ENCODE peak calls at places on chromosomes 2 and 18, in eight cellular contexts. B is adrenal gland, C is esophagus squamous epithelium, I is pancreas, S is tibial nerve, L is WERI-Rb-1, K is A549, D is left ventricle myocardium inferior. R is an unnamed sample.

GRCh38 chr2:187577310-187577709 is 23.1 kb upstream of the TFPI start:
- DNase-seq in S (no peak), I (no peak), C (no peak), D (no peak), B (no peak), L (no peak), K (peak; percentile 68), R (no peak)

GRCh38 chr18:52995875-52996274 is 655.9 kb downstream of the DCC start:
- DNase-seq in B (no peak), D (no peak), S (no peak), L (no peak), K (no peak), I (no peak), C (no peak), R (no peak)

GRCh38 chr18:3424280-3424890 is 25.6 kb upstream of the TGIF1 start:
- DNase-seq in K (no peak), I (no peak), L (no peak), C (no peak), B (no peak), D (no peak), S (no peak), R (no peak)

GRCh38 chr2:203869610-203870042 is 2.1 kb downstream of the CTLA4 start:
- DNase-seq in S (no peak), B (no peak), K (no peak), C (no peak), L (no peak), I (no peak), D (no peak), R (no peak)

GRCh38 chr2:121075641-121076500 is 209.1 kb downstream of the TFCP2L1 start:
- DNase-seq in I (no peak), S (no peak), C (no peak), B (no peak), L (no peak), K (peak; percentile 37), D (no peak), R (no peak)

GRCh38 chr2:74146929-74147728 is 583 bp downstream of the BOLA3 start:
- DNase-seq in S (no peak), D (no peak), B (peak; percentile 66), I (no peak), L (peak; percentile 32), K (no peak), C (no peak), R (no peak)

GRCh38 chr2:236051351-236051750 is 116.8 kb downstream of the GBX2 start:
- DNase-seq in D (no peak), B (no peak), S (no peak), K (no peak), C (no peak), I (no peak), L (no peak), R (no peak)

GRCh38 chr2:16747706-16748105 is 82.1 kb upstream of the CYRIA start:
- DNase-seq in L (no peak), C (no peak), I (no peak), S (no peak), D (no peak), B (no peak), K (no peak), R (no peak)

GRCh38 chr2:181120625-181121024 is 140.2 kb downstream of the UBE2E3 start:
- DNase-seq in L (no peak), I (no peak), S (no peak), D (no peak), C (no peak), K (no peak), B (no peak), R (no peak)

GRCh38 chr18:25518716-25519053 is 166.7 kb upstream of the ZNF521 start:
- DNase-seq in B (no peak), K (no peak), L (no peak), D (no peak), C (no peak), I (no peak), S (no peak), R (no peak)

GRCh38 chr2:177393381-177393780 is 808 bp downstream of the AGPS start:
- DNase-seq in B (no peak), K (no peak), I (no peak), S (no peak), C (no peak), D (no peak), L (no peak), R (no peak)

GRCh38 chr2:84832772-84833461 is 48.0 kb downstream of the TRABD2A start:
- DNase-seq in L (no peak), K (no peak), I (no peak), C (no peak), B (peak; percentile 39), S (no peak), D (peak; percentile 18), R (no peak)

GRCh38 chr2:168930242-168930641 is 29.2 kb downstream of the G6PC2 start:
- DNase-seq in C (no peak), I (no peak), K (no peak), L (no peak), B (no peak), D (no peak), S (no peak), R (no peak)

GRCh38 chr2:237857791-237858190 is 1.6 kb upstream of the RAMP1 start:
- DNase-seq in C (no peak), K (no peak), L (no peak), I (no peak), B (no peak), S (no peak), D (no peak), R (no peak)

GRCh38 chr2:152380261-152381055 is 45.5 kb downstream of the FMNL2 start:
- DNase-seq in C (no peak), I (no peak), K (no peak), B (no peak), L (no peak), D (no peak), S (no peak), R (no peak)

GRCh38 chr2:168538534-168538933 is 82.5 kb downstream of the CERS6 start:
- DNase-seq in K (no peak), I (no peak), B (no peak), C (no peak), L (no peak), S (no peak), D (no peak), R (no peak)

DNA sequence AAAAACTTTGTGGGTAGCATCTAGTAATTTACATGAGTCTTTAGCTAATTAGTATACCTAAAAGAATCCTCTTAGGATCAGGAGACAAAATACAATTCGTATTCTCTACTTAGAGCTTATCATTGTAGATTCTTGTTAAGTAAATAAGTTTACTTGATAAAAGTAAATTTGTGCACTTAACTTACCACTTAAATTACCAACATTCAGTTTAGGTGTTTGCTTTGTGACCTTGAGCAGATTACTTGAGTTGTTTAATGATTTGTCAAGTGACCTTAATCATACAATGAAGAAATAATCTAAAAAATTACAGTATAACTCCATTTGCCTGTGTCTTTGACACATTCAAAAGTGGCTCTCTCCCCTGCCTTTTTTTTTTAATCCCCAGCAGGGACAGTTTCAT is 67.2 kb upstream of the UBXN4 start:
- DNase-seq in S (no peak), I (no peak), B (no peak), L (no peak), D (no peak), C (no peak), K (no peak), R (no peak)
- TF ChIP-seq CTCF in S (no peak), I (no peak), B (no peak), L (no peak), D (no peak), C (no peak), K (no peak), R (no peak)

GRCh38 chr2:109396338-109397180 is 217.2 kb downstream of the SEPTIN10 start:
- DNase-seq in D (no peak), B (no peak), K (no peak), S (no peak), C (no peak), L (peak; percentile 21), I (no peak), R (no peak)

GRCh38 chr2:109397883-109398282 is 215.9 kb downstream of the SEPTIN10 start:
- DNase-seq in D (no peak), C (no peak), S (no peak), B (no peak), I (no peak), K (no peak), L (no peak), R (no peak)

GRCh38 chr2:109399061-109399460 is 214.7 kb downstream of the SEPTIN10 start:
- DNase-seq in I (no peak), S (no peak), C (no peak), K (no peak), D (no peak), L (no peak), B (no peak), R (no peak)

GRCh38 chr2:109400102-109400501 is 213.7 kb downstream of the SEPTIN10 start:
- DNase-seq in S (no peak), D (no peak), L (no peak), I (no peak), B (no peak), C (no peak), K (no peak), R (no peak)

DNA sequence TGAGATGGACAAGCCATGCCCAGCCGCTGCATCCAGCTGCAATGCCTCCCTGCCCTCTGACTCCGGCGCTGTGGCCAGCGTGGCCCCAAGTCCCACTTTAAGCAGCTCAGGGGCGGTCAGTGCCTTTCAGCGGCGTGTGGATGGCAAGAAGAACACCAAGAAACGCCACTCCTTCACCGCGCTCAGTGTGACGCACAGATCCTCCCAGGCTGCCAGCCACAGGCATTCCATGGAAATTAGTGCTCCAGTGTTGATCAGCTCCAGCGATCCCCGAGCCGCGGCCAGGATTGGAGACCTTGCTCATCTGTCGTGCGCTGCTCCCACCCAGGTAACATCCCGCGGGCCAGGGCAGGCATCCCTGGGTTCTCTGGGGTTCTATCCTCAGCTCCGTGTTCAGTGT is 215.2 kb downstream of the SEPTIN10 start:
- DNase-seq in B (no peak), D (no peak), K (no peak), L (no peak), S (no peak), I (no peak), C (no peak), R (no peak)
- H3K27ac ChIP-seq in B (no peak overlapping the region), D (no peak overlapping the region), K (no peak overlapping the region), L (no peak overlapping the region), S (no peak overlapping the region), I (no peak overlapping the region), C (no peak overlapping the region), R (peak overlapping the region; percentile 17)

DNA sequence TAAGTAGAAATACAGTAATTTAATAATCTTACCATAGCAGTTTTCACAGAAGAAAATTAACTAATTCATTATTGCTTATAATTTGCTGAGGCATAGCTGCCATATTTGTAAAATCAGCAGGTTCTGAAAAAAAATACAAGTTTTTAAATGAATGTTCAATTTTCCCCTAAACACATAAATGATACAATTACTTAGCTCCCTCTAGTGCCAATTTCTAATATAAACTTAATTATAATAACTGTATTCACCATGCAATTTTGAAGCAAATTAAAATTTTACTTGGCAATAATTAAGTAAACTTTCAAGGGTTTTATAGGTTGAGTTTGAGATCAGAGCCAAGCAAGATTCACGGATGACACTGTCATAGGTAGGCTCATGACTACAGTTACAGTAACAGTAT is 1321.6 kb upstream of the ACVR2A start:
- DNase-seq in I (no peak), B (no peak), L (no peak), D (no peak), S (no peak), C (no peak), K (no peak), R (no peak)
- TF ChIP-seq CTCF in I (no peak), B (peak; percentile 6), L (no peak), D (peak; percentile 22), S (peak; percentile 14), C (no peak), K (peak; percentile 49), R (no peak)

DNA sequence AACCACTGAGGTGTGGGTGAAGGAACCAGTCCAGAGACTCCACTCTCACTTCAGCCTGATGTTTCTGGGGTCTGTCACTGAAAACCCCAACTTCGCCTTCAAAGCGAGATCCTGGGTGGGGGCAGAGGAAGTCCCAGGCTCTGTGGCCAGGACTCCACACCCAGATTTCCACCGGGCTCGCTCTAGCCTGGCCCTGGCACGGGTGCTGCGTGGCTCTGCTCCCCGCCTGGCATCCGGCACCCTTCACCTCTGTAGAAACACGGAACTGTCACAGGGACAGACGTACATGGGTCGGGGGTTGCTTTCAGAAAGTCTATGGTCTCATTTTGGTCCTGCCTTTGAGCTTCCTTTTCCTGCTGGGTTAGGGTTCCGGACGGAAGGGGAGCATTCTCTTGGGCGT is 41.6 kb downstream of the ODC1 start:
- DNase-seq in I (no peak), K (no peak), L (no peak), C (no peak), B (no peak), S (no peak), D (no peak), R (no peak)
- H3K27ac ChIP-seq in I (no peak overlapping the region), K (peak overlapping the region; percentile 95), L (no peak overlapping the region), C (peak overlapping the region; percentile 88), B (peak overlapping the region; percentile 64), S (peak overlapping the region; percentile 78), D (peak overlapping the region; percentile 91), R (peak overlapping the region; percentile 86)